ENCODE peak calls at places on chromosomes 16 and 17, in ten cellular contexts. One of them, this sample, is unnamed.

GRCh38 chr16:83137326-83137770 is 510.6 kb downstream of the CDH13 start:
- DNase-seq in HL-60: no peak
- DNase-seq in Panc1: no peak
- DNase-seq in stomach: peak; percentile 28
- DNase-seq in transverse colon: peak; percentile 18
- DNase-seq in HCT116: no peak
- DNase-seq in H1: no peak
- DNase-seq in vagina: no peak
- DNase-seq in suprapubic skin: no peak
- DNase-seq in sigmoid colon: no peak
- DNase-seq in this sample: no peak

GRCh38 chr16:22671301-22672076 is 142.5 kb upstream of the HS3ST2 start:
- DNase-seq in HL-60: no peak
- DNase-seq in Panc1: no peak
- DNase-seq in stomach: no peak
- DNase-seq in transverse colon: no peak
- DNase-seq in HCT116: no peak
- DNase-seq in H1: no peak
- DNase-seq in vagina: peak; percentile 74
- DNase-seq in suprapubic skin: peak; percentile 65
- DNase-seq in sigmoid colon: peak; percentile 54
- DNase-seq in this sample: no peak

GRCh38 chr17:81197831-81198490 is 24.8 kb downstream of the CEP131 start:
- DNase-seq in HL-60: no peak
- DNase-seq in Panc1: no peak
- DNase-seq in stomach: no peak
- DNase-seq in transverse colon: no peak
- DNase-seq in HCT116: no peak
- DNase-seq in H1: no peak
- DNase-seq in vagina: no peak
- DNase-seq in suprapubic skin: no peak
- DNase-seq in sigmoid colon: no peak
- DNase-seq in this sample: no peak

GRCh38 chr16:58471209-58471975 is 28.6 kb upstream of the NDRG4 start:
- DNase-seq in HL-60: no peak
- DNase-seq in Panc1: no peak
- DNase-seq in stomach: no peak
- DNase-seq in transverse colon: no peak
- DNase-seq in HCT116: no peak
- DNase-seq in H1: no peak
- DNase-seq in vagina: no peak
- DNase-seq in suprapubic skin: no peak
- DNase-seq in sigmoid colon: no peak
- DNase-seq in this sample: no peak

GRCh38 chr17:181213-182163 is at the start of gene DOC2B:
- DNase-seq in HL-60: no peak
- DNase-seq in Panc1: no peak
- DNase-seq in stomach: peak; percentile 69
- DNase-seq in transverse colon: peak; percentile 39
- DNase-seq in HCT116: peak; percentile 40
- DNase-seq in H1: no peak
- DNase-seq in vagina: no peak
- DNase-seq in suprapubic skin: no peak
- DNase-seq in sigmoid colon: no peak
- DNase-seq in this sample: peak; percentile 92

GRCh38 chr16:67176662-67177061 is 6.3 kb downstream of the NOL3 start:
- DNase-seq in HL-60: no peak
- DNase-seq in Panc1: no peak
- DNase-seq in stomach: no peak
- DNase-seq in transverse colon: no peak
- DNase-seq in HCT116: no peak
- DNase-seq in H1: no peak
- DNase-seq in vagina: no peak
- DNase-seq in suprapubic skin: no peak
- DNase-seq in sigmoid colon: no peak
- DNase-seq in this sample: peak; percentile 85

GRCh38 chr17:7380855-7381683 is at the start of gene TNK1:
- DNase-seq in HL-60: no peak
- DNase-seq in Panc1: no peak
- DNase-seq in stomach: peak; percentile 89
- DNase-seq in transverse colon: peak; percentile 87
- DNase-seq in HCT116: no peak
- DNase-seq in H1: no peak
- DNase-seq in vagina: no peak
- DNase-seq in suprapubic skin: no peak
- DNase-seq in sigmoid colon: peak; percentile 86
- DNase-seq in this sample: peak; percentile 94

GRCh38 chr17:17682293-17682736 is 1.1 kb downstream of the RAI1 start:
- DNase-seq in HL-60: peak; percentile 21
- DNase-seq in Panc1: no peak
- DNase-seq in stomach: peak; percentile 57
- DNase-seq in transverse colon: peak; percentile 67
- DNase-seq in HCT116: no peak
- DNase-seq in H1: no peak
- DNase-seq in vagina: no peak
- DNase-seq in suprapubic skin: no peak
- DNase-seq in sigmoid colon: peak; percentile 84
- DNase-seq in this sample: peak; percentile 70

GRCh38 chr16:84044108-84044488 is 1.5 kb upstream of the SLC38A8 start:
- DNase-seq in HL-60: no peak
- DNase-seq in Panc1: no peak
- DNase-seq in stomach: no peak
- DNase-seq in transverse colon: no peak
- DNase-seq in HCT116: peak; percentile 41
- DNase-seq in H1: peak; percentile 19
- DNase-seq in vagina: no peak
- DNase-seq in suprapubic skin: no peak
- DNase-seq in sigmoid colon: no peak
- DNase-seq in this sample: no peak

GRCh38 chr17:59001158-59001814 is 105.4 kb downstream of the TRIM37 start:
- DNase-seq in HL-60: peak; percentile 90
- DNase-seq in Panc1: no peak
- DNase-seq in stomach: peak; percentile 34
- DNase-seq in transverse colon: peak; percentile 31
- DNase-seq in HCT116: no peak
- DNase-seq in H1: no peak
- DNase-seq in vagina: no peak
- DNase-seq in suprapubic skin: no peak
- DNase-seq in sigmoid colon: no peak
- DNase-seq in this sample: peak; percentile 80

GRCh38 chr17:59002848-59003247 is 103.8 kb downstream of the TRIM37 start:
- DNase-seq in HL-60: peak; percentile 24
- DNase-seq in Panc1: no peak
- DNase-seq in stomach: no peak
- DNase-seq in transverse colon: no peak
- DNase-seq in HCT116: no peak
- DNase-seq in H1: no peak
- DNase-seq in vagina: no peak
- DNase-seq in suprapubic skin: no peak
- DNase-seq in sigmoid colon: no peak
- DNase-seq in this sample: no peak

GRCh38 chr17:59002126-59002525 is 104.6 kb downstream of the TRIM37 start:
- DNase-seq in HL-60: no peak
- DNase-seq in Panc1: no peak
- DNase-seq in stomach: no peak
- DNase-seq in transverse colon: no peak
- DNase-seq in HCT116: no peak
- DNase-seq in H1: no peak
- DNase-seq in vagina: no peak
- DNase-seq in suprapubic skin: no peak
- DNase-seq in sigmoid colon: no peak
- DNase-seq in this sample: no peak

GRCh38 chr17:59004338-59005111 is 102.2 kb downstream of the TRIM37 start:
- DNase-seq in HL-60: peak; percentile 46
- DNase-seq in Panc1: peak; percentile 50
- DNase-seq in stomach: peak; percentile 67
- DNase-seq in transverse colon: peak; percentile 64
- DNase-seq in HCT116: peak; percentile 59
- DNase-seq in H1: peak; percentile 10
- DNase-seq in vagina: no peak
- DNase-seq in suprapubic skin: no peak
- DNase-seq in sigmoid colon: no peak
- DNase-seq in this sample: no peak

GRCh38 chr17:59003860-59004259 is 102.8 kb downstream of the TRIM37 start:
- DNase-seq in HL-60: no peak
- DNase-seq in Panc1: no peak
- DNase-seq in stomach: no peak
- DNase-seq in transverse colon: no peak
- DNase-seq in HCT116: no peak
- DNase-seq in H1: no peak
- DNase-seq in vagina: no peak
- DNase-seq in suprapubic skin: no peak
- DNase-seq in sigmoid colon: no peak
- DNase-seq in this sample: no peak
- TF ChIP-seq POLR2AphosphoS5 in HL-60: no peak
- TF ChIP-seq POLR2AphosphoS5 in Panc1: no peak
- TF ChIP-seq POLR2AphosphoS5 in stomach: no peak
- TF ChIP-seq POLR2AphosphoS5 in transverse colon: no peak
- TF ChIP-seq POLR2AphosphoS5 in HCT116: no peak
- TF ChIP-seq POLR2AphosphoS5 in H1: no peak
- TF ChIP-seq POLR2AphosphoS5 in vagina: no peak
- TF ChIP-seq POLR2AphosphoS5 in suprapubic skin: no peak
- TF ChIP-seq POLR2AphosphoS5 in sigmoid colon: no peak
- TF ChIP-seq POLR2AphosphoS5 in this sample: no peak

GRCh38 chr17:20008242-20009051 is 712 bp upstream of the SPECC1 start:
- DNase-seq in HL-60: no peak
- DNase-seq in Panc1: no peak
- DNase-seq in stomach: no peak
- DNase-seq in transverse colon: peak; percentile 28
- DNase-seq in HCT116: no peak
- DNase-seq in H1: no peak
- DNase-seq in vagina: peak; percentile 77
- DNase-seq in suprapubic skin: no peak
- DNase-seq in sigmoid colon: no peak
- DNase-seq in this sample: peak; percentile 83

GRCh38 chr17:20009302-20010098 is at the start of gene SPECC1:
- DNase-seq in HL-60: peak; percentile 57
- DNase-seq in Panc1: peak; percentile 48
- DNase-seq in stomach: peak; percentile 89
- DNase-seq in transverse colon: peak; percentile 86
- DNase-seq in HCT116: peak; percentile 49
- DNase-seq in H1: peak; percentile 65
- DNase-seq in vagina: peak; percentile 52
- DNase-seq in suprapubic skin: peak; percentile 83
- DNase-seq in sigmoid colon: peak; percentile 84
- DNase-seq in this sample: peak; percentile 98

GRCh38 chr17:20009052-20009301 is 182 bp upstream of the SPECC1 start:
- DNase-seq in HL-60: no peak
- DNase-seq in Panc1: peak; percentile 39
- DNase-seq in stomach: no peak
- DNase-seq in transverse colon: no peak
- DNase-seq in HCT116: no peak
- DNase-seq in H1: no peak
- DNase-seq in vagina: peak; percentile 83
- DNase-seq in suprapubic skin: no peak
- DNase-seq in sigmoid colon: no peak
- DNase-seq in this sample: no peak

GRCh38 chr17:20010886-20011402 is 1.8 kb downstream of the SPECC1 start:
- DNase-seq in HL-60: no peak
- DNase-seq in Panc1: no peak
- DNase-seq in stomach: no peak
- DNase-seq in transverse colon: no peak
- DNase-seq in HCT116: no peak
- DNase-seq in H1: no peak
- DNase-seq in vagina: no peak
- DNase-seq in suprapubic skin: no peak
- DNase-seq in sigmoid colon: no peak
- DNase-seq in this sample: no peak

GRCh38 chr17:20010099-20010863 is 1.1 kb downstream of the SPECC1 start:
- DNase-seq in HL-60: peak; percentile 30
- DNase-seq in Panc1: peak; percentile 76
- DNase-seq in stomach: peak; percentile 45
- DNase-seq in transverse colon: peak; percentile 20
- DNase-seq in HCT116: peak; percentile 54
- DNase-seq in H1: no peak
- DNase-seq in vagina: peak; percentile 72
- DNase-seq in suprapubic skin: no peak
- DNase-seq in sigmoid colon: no peak
- DNase-seq in this sample: no peak
- TF ChIP-seq CTCF in HL-60: no peak
- TF ChIP-seq CTCF in Panc1: peak; percentile 50
- TF ChIP-seq CTCF in stomach: no peak
- TF ChIP-seq CTCF in transverse colon: peak; percentile 23
- TF ChIP-seq CTCF in HCT116: peak; percentile 54
- TF ChIP-seq CTCF in H1: peak; percentile 48
- TF ChIP-seq CTCF in vagina: peak; percentile 37
- TF ChIP-seq CTCF in suprapubic skin: no peak
- TF ChIP-seq CTCF in sigmoid colon: no peak
- TF ChIP-seq CTCF in this sample: no peak

GRCh38 chr17:2414665-2415064 is 13.8 kb upstream of the MNT start:
- DNase-seq in HL-60: no peak
- DNase-seq in Panc1: no peak
- DNase-seq in stomach: no peak
- DNase-seq in transverse colon: no peak
- DNase-seq in HCT116: no peak
- DNase-seq in H1: no peak
- DNase-seq in vagina: no peak
- DNase-seq in suprapubic skin: peak; percentile 77
- DNase-seq in sigmoid colon: no peak
- DNase-seq in this sample: no peak

GRCh38 chr17:2415081-2415480 is 14.2 kb upstream of the MNT start:
- DNase-seq in HL-60: no peak
- DNase-seq in Panc1: no peak
- DNase-seq in stomach: no peak
- DNase-seq in transverse colon: no peak
- DNase-seq in HCT116: no peak
- DNase-seq in H1: no peak
- DNase-seq in vagina: no peak
- DNase-seq in suprapubic skin: peak; percentile 56
- DNase-seq in sigmoid colon: peak; percentile 57
- DNase-seq in this sample: no peak

GRCh38 chr17:2410951-2411350 is 10.1 kb upstream of the MNT start:
- DNase-seq in HL-60: no peak
- DNase-seq in Panc1: no peak
- DNase-seq in stomach: no peak
- DNase-seq in transverse colon: no peak
- DNase-seq in HCT116: no peak
- DNase-seq in H1: no peak
- DNase-seq in vagina: no peak
- DNase-seq in suprapubic skin: peak; percentile 63
- DNase-seq in sigmoid colon: peak; percentile 55
- DNase-seq in this sample: no peak

GRCh38 chr17:2416010-2416734 is 15.3 kb upstream of the MNT start:
- DNase-seq in HL-60: peak; percentile 63
- DNase-seq in Panc1: no peak
- DNase-seq in stomach: peak; percentile 95
- DNase-seq in transverse colon: peak; percentile 94
- DNase-seq in HCT116: no peak
- DNase-seq in H1: no peak
- DNase-seq in vagina: no peak
- DNase-seq in suprapubic skin: peak; percentile 94
- DNase-seq in sigmoid colon: peak; percentile 96
- DNase-seq in this sample: peak; percentile 90

GRCh38 chr17:2412561-2413021 is 11.7 kb upstream of the MNT start:
- DNase-seq in HL-60: no peak
- DNase-seq in Panc1: no peak
- DNase-seq in stomach: no peak
- DNase-seq in transverse colon: no peak
- DNase-seq in HCT116: no peak
- DNase-seq in H1: no peak
- DNase-seq in vagina: no peak
- DNase-seq in suprapubic skin: peak; percentile 53
- DNase-seq in sigmoid colon: peak; percentile 60
- DNase-seq in this sample: no peak
- H3K4me3 ChIP-seq in HL-60: no peak overlapping the region
- H3K4me3 ChIP-seq in Panc1: no peak overlapping the region
- H3K4me3 ChIP-seq in stomach: no peak overlapping the region
- H3K4me3 ChIP-seq in transverse colon: no peak overlapping the region
- H3K4me3 ChIP-seq in HCT116: no peak overlapping the region
- H3K4me3 ChIP-seq in H1: no peak overlapping the region
- H3K4me3 ChIP-seq in vagina: no peak overlapping the region
- H3K4me3 ChIP-seq in suprapubic skin: no peak overlapping the region
- H3K4me3 ChIP-seq in sigmoid colon: no peak overlapping the region
- H3K4me3 ChIP-seq in this sample: no peak overlapping the region

GRCh38 chr17:20992987-20993862 is 49.6 kb downstream of the USP22 start:
- DNase-seq in HL-60: peak; percentile 54
- DNase-seq in Panc1: peak; percentile 35
- DNase-seq in stomach: peak; percentile 60
- DNase-seq in transverse colon: peak; percentile 59
- DNase-seq in HCT116: peak; percentile 51
- DNase-seq in H1: peak; percentile 79
- DNase-seq in vagina: no peak
- DNase-seq in suprapubic skin: peak; percentile 78
- DNase-seq in sigmoid colon: peak; percentile 84
- DNase-seq in this sample: peak; percentile 62
- TF ChIP-seq POLR2AphosphoS5 in HL-60: no peak
- TF ChIP-seq POLR2AphosphoS5 in Panc1: no peak
- TF ChIP-seq POLR2AphosphoS5 in stomach: no peak
- TF ChIP-seq POLR2AphosphoS5 in transverse colon: no peak
- TF ChIP-seq POLR2AphosphoS5 in HCT116: no peak
- TF ChIP-seq POLR2AphosphoS5 in H1: no peak
- TF ChIP-seq POLR2AphosphoS5 in vagina: no peak
- TF ChIP-seq POLR2AphosphoS5 in suprapubic skin: no peak
- TF ChIP-seq POLR2AphosphoS5 in sigmoid colon: no peak
- TF ChIP-seq POLR2AphosphoS5 in this sample: no peak